ENCODE peak calls at places on chromosomes 13 and 19, in eight cellular contexts. One of them, this sample, is unnamed.

GRCh38 chr19:18588611-18589379 is at the start of gene REX1BD:
- DNase-seq in activated CD4-positive, alpha-beta T cell treated with anti-CD3 and anti-CD28 coated beads for 24 hours: peak
- DNase-seq in AG04450: no peak
- DNase-seq in stimulated activated CD4-positive, alpha-beta T cell treated with anti-CD3 and anti-CD28 coated beads, Interleukin-15, amount 100 ng/mL, for 1 hour: peak
- DNase-seq in anterior cingulate cortex: no peak
- DNase-seq in neural crest cell: peak
- DNase-seq in cardiac muscle cell: peak
- DNase-seq in stimulated activated CD8-positive, alpha-beta memory T cell treated with anti-CD3 and anti-CD28 coated beads, Interleukin-15, amount 100 ng/mL, for 4 hours: peak
- DNase-seq in this sample: no peak

GRCh38 chr13:41231025-41231677 is 32.2 kb downstream of the MTRF1 start:
- DNase-seq in activated CD4-positive, alpha-beta T cell treated with anti-CD3 and anti-CD28 coated beads for 24 hours: no peak
- DNase-seq in AG04450: no peak
- DNase-seq in stimulated activated CD4-positive, alpha-beta T cell treated with anti-CD3 and anti-CD28 coated beads, Interleukin-15, amount 100 ng/mL, for 1 hour: no peak
- DNase-seq in anterior cingulate cortex: no peak
- DNase-seq in neural crest cell: no peak
- DNase-seq in cardiac muscle cell: no peak
- DNase-seq in stimulated activated CD8-positive, alpha-beta memory T cell treated with anti-CD3 and anti-CD28 coated beads, Interleukin-15, amount 100 ng/mL, for 4 hours: no peak
- DNase-seq in this sample: no peak

GRCh38 chr13:112771877-112772538 is 82.2 kb downstream of the ATP11A start:
- DNase-seq in activated CD4-positive, alpha-beta T cell treated with anti-CD3 and anti-CD28 coated beads for 24 hours: no peak
- DNase-seq in AG04450: no peak
- DNase-seq in stimulated activated CD4-positive, alpha-beta T cell treated with anti-CD3 and anti-CD28 coated beads, Interleukin-15, amount 100 ng/mL, for 1 hour: no peak
- DNase-seq in anterior cingulate cortex: no peak
- DNase-seq in neural crest cell: no peak
- DNase-seq in cardiac muscle cell: no peak
- DNase-seq in stimulated activated CD8-positive, alpha-beta memory T cell treated with anti-CD3 and anti-CD28 coated beads, Interleukin-15, amount 100 ng/mL, for 4 hours: no peak
- DNase-seq in this sample: no peak

GRCh38 chr19:43779820-43780219 is 953 bp downstream of the KCNN4 start:
- DNase-seq in activated CD4-positive, alpha-beta T cell treated with anti-CD3 and anti-CD28 coated beads for 24 hours: no peak
- DNase-seq in AG04450: no peak
- DNase-seq in stimulated activated CD4-positive, alpha-beta T cell treated with anti-CD3 and anti-CD28 coated beads, Interleukin-15, amount 100 ng/mL, for 1 hour: no peak
- DNase-seq in anterior cingulate cortex: no peak
- DNase-seq in neural crest cell: no peak
- DNase-seq in cardiac muscle cell: no peak
- DNase-seq in stimulated activated CD8-positive, alpha-beta memory T cell treated with anti-CD3 and anti-CD28 coated beads, Interleukin-15, amount 100 ng/mL, for 4 hours: no peak
- DNase-seq in this sample: no peak

GRCh38 chr13:113758651-113759524 is at the start of gene TMEM255B:
- DNase-seq in activated CD4-positive, alpha-beta T cell treated with anti-CD3 and anti-CD28 coated beads for 24 hours: peak
- DNase-seq in AG04450: peak
- DNase-seq in stimulated activated CD4-positive, alpha-beta T cell treated with anti-CD3 and anti-CD28 coated beads, Interleukin-15, amount 100 ng/mL, for 1 hour: peak
- DNase-seq in anterior cingulate cortex: no peak
- DNase-seq in neural crest cell: peak
- DNase-seq in cardiac muscle cell: peak
- DNase-seq in stimulated activated CD8-positive, alpha-beta memory T cell treated with anti-CD3 and anti-CD28 coated beads, Interleukin-15, amount 100 ng/mL, for 4 hours: peak
- DNase-seq in this sample: no peak

GRCh38 chr13:85174291-85174690 is 624.9 kb downstream of the SLITRK6 start:
- DNase-seq in activated CD4-positive, alpha-beta T cell treated with anti-CD3 and anti-CD28 coated beads for 24 hours: no peak
- DNase-seq in AG04450: no peak
- DNase-seq in stimulated activated CD4-positive, alpha-beta T cell treated with anti-CD3 and anti-CD28 coated beads, Interleukin-15, amount 100 ng/mL, for 1 hour: no peak
- DNase-seq in anterior cingulate cortex: no peak
- DNase-seq in neural crest cell: no peak
- DNase-seq in cardiac muscle cell: no peak
- DNase-seq in stimulated activated CD8-positive, alpha-beta memory T cell treated with anti-CD3 and anti-CD28 coated beads, Interleukin-15, amount 100 ng/mL, for 4 hours: no peak
- DNase-seq in this sample: no peak

GRCh38 chr19:50569023-50569697 is 925 bp upstream of the LRRC4B start:
- DNase-seq in activated CD4-positive, alpha-beta T cell treated with anti-CD3 and anti-CD28 coated beads for 24 hours: no peak
- DNase-seq in AG04450: no peak
- DNase-seq in stimulated activated CD4-positive, alpha-beta T cell treated with anti-CD3 and anti-CD28 coated beads, Interleukin-15, amount 100 ng/mL, for 1 hour: no peak
- DNase-seq in anterior cingulate cortex: no peak
- DNase-seq in neural crest cell: no peak
- DNase-seq in cardiac muscle cell: no peak
- DNase-seq in stimulated activated CD8-positive, alpha-beta memory T cell treated with anti-CD3 and anti-CD28 coated beads, Interleukin-15, amount 100 ng/mL, for 4 hours: no peak
- DNase-seq in this sample: no peak

GRCh38 chr19:32287086-32287485 is 58.3 kb upstream of the ZNF507 start:
- DNase-seq in activated CD4-positive, alpha-beta T cell treated with anti-CD3 and anti-CD28 coated beads for 24 hours: no peak
- DNase-seq in AG04450: no peak
- DNase-seq in stimulated activated CD4-positive, alpha-beta T cell treated with anti-CD3 and anti-CD28 coated beads, Interleukin-15, amount 100 ng/mL, for 1 hour: no peak
- DNase-seq in anterior cingulate cortex: no peak
- DNase-seq in neural crest cell: no peak
- DNase-seq in cardiac muscle cell: peak
- DNase-seq in stimulated activated CD8-positive, alpha-beta memory T cell treated with anti-CD3 and anti-CD28 coated beads, Interleukin-15, amount 100 ng/mL, for 4 hours: no peak
- DNase-seq in this sample: no peak

GRCh38 chr19:47035127-47035494 is 13.3 kb downstream of the TMEM160 start:
- DNase-seq in activated CD4-positive, alpha-beta T cell treated with anti-CD3 and anti-CD28 coated beads for 24 hours: no peak
- DNase-seq in AG04450: no peak
- DNase-seq in stimulated activated CD4-positive, alpha-beta T cell treated with anti-CD3 and anti-CD28 coated beads, Interleukin-15, amount 100 ng/mL, for 1 hour: no peak
- DNase-seq in anterior cingulate cortex: no peak
- DNase-seq in neural crest cell: no peak
- DNase-seq in cardiac muscle cell: no peak
- DNase-seq in stimulated activated CD8-positive, alpha-beta memory T cell treated with anti-CD3 and anti-CD28 coated beads, Interleukin-15, amount 100 ng/mL, for 4 hours: no peak
- DNase-seq in this sample: no peak

GRCh38 chr13:113917523-113918371 is 53.9 kb upstream of the GAS6 start:
- DNase-seq in activated CD4-positive, alpha-beta T cell treated with anti-CD3 and anti-CD28 coated beads for 24 hours: no peak
- DNase-seq in AG04450: no peak
- DNase-seq in stimulated activated CD4-positive, alpha-beta T cell treated with anti-CD3 and anti-CD28 coated beads, Interleukin-15, amount 100 ng/mL, for 1 hour: no peak
- DNase-seq in anterior cingulate cortex: no peak
- DNase-seq in neural crest cell: no peak
- DNase-seq in cardiac muscle cell: no peak
- DNase-seq in stimulated activated CD8-positive, alpha-beta memory T cell treated with anti-CD3 and anti-CD28 coated beads, Interleukin-15, amount 100 ng/mL, for 4 hours: no peak
- DNase-seq in this sample: no peak

GRCh38 chr13:39892731-39893293 is 237.3 kb downstream of the COG6 start:
- DNase-seq in activated CD4-positive, alpha-beta T cell treated with anti-CD3 and anti-CD28 coated beads for 24 hours: peak
- DNase-seq in AG04450: no peak
- DNase-seq in stimulated activated CD4-positive, alpha-beta T cell treated with anti-CD3 and anti-CD28 coated beads, Interleukin-15, amount 100 ng/mL, for 1 hour: peak
- DNase-seq in anterior cingulate cortex: no peak
- DNase-seq in neural crest cell: no peak
- DNase-seq in cardiac muscle cell: peak
- DNase-seq in stimulated activated CD8-positive, alpha-beta memory T cell treated with anti-CD3 and anti-CD28 coated beads, Interleukin-15, amount 100 ng/mL, for 4 hours: no peak
- DNase-seq in this sample: no peak

This sample was measured in cerebellar nuclear complex.